ENCODE peak calls at places on chromosomes 16 and 17, in eight cellular contexts. S is body of pancreas, M is upper lobe of right lung, U is osteoblast, I is HCT116, A is cardiac muscle cell, D is hepatocyte, X is PC-3. C is an unnamed sample. For H3K4me1, the result is how much of the 10 kb centered on the place peaks cover.

GRCh38 chr16:54505479-54506247 is 219.1 kb upstream of the IRX3 start:
- DNase-seq in S (no peak), M (no peak), U (no peak), I (no peak), A (peak), D (no peak), X (no peak), C (no peak)

GRCh38 chr17:40950176-40950575 is 12.7 kb upstream of the KRT23 start:
- DNase-seq in S (no peak), M (no peak), U (no peak), I (no peak), A (no peak), D (no peak), X (no peak), C (no peak)

GRCh38 chr17:79011451-79012147 is 2.0 kb upstream of the CANT1 start:
- DNase-seq in S (no peak), M (no peak), U (peak), I (peak), A (peak), D (no peak), X (peak), C (peak)

GRCh38 chr17:5864910-5865657 is 205.1 kb upstream of the WSCD1 start:
- DNase-seq in S (no peak), M (no peak), U (no peak), I (no peak), A (no peak), D (no peak), X (no peak), C (no peak)

GRCh38 chr17:19753049-19753444 is 4.9 kb upstream of the ALDH3A1 start:
- DNase-seq in S (peak), M (peak), U (peak), I (peak), A (peak), D (no peak), X (peak), C (peak)

GRCh38 chr16:29009050-29009837 is 24.4 kb downstream of the LAT start:
- DNase-seq in S (no peak), M (no peak), U (peak), I (no peak), A (no peak), D (no peak), X (no peak), C (no peak)

GRCh38 chr17:50055426-50056216 is at the start of gene ITGA3:
- DNase-seq in S (peak), M (peak), U (peak), I (peak), A (peak), D (peak), X (peak), C (peak)

GRCh38 chr16:61500851-61501250 is 535.4 kb downstream of the CDH8 start:
- DNase-seq in S (no peak), M (no peak), U (no peak), I (no peak), A (no peak), D (no peak), X (peak), C (no peak)

GRCh38 chr17:68182940-68183551 is 64.8 kb upstream of the AMZ2 start:
- DNase-seq in S (no peak), M (no peak), U (no peak), I (peak), A (no peak), D (no peak), X (peak), C (peak)

GRCh38 chr17:48310748-48311213 is 119.2 kb downstream of the SKAP1 start:
- DNase-seq in S (no peak), M (no peak), U (no peak), I (no peak), A (no peak), D (peak), X (no peak), C (no peak)

GRCh38 chr16:73056911-73057310 is 9.0 kb upstream of the ZFHX3 start:
- DNase-seq in S (no peak), M (no peak), U (peak), I (no peak), A (peak), D (peak), X (peak), C (no peak)

GRCh38 chr17:49964539-49965521 is 4.2 kb upstream of the DLX4 start:
- DNase-seq in S (no peak), M (no peak), U (no peak), I (no peak), A (no peak), D (no peak), X (no peak), C (no peak)

GRCh38 chr16:59597269-59597668 is 863.2 kb upstream of the GOT2 start:
- DNase-seq in S (no peak), M (no peak), U (no peak), I (no peak), A (peak), D (no peak), X (no peak), C (no peak)

GRCh38 chr17:67557921-67558320 is 159.8 kb upstream of the NOL11 start:
- DNase-seq in S (no peak), M (no peak), U (peak), I (no peak), A (peak), D (no peak), X (no peak), C (no peak)

GRCh38 chr16:60120586-60120985 is 1386.5 kb upstream of the GOT2 start:
- DNase-seq in S (no peak), M (no peak), U (no peak), I (no peak), A (no peak), D (no peak), X (no peak), C (no peak)

GRCh38 chr16:2968368-2968737 is 795 bp upstream of the PAQR4 start:
- DNase-seq in S (no peak), M (no peak), U (no peak), I (peak), A (no peak), D (no peak), X (no peak), C (no peak)

GRCh38 chr16:88303890-88304819 is 78.6 kb upstream of the ZNF469 start:
- DNase-seq in S (peak), M (no peak), U (peak), I (no peak), A (peak), D (peak), X (peak), C (peak)

GRCh38 chr16:80997139-80997798 is 9.4 kb downstream of the CMC2 start:
- DNase-seq in S (no peak), M (no peak), U (no peak), I (no peak), A (peak), D (peak), X (no peak), C (no peak)

GRCh38 chr17:65660947-65661346 is 99.5 kb upstream of the AXIN2 start:
- DNase-seq in S (no peak), M (no peak), U (peak), I (no peak), A (peak), D (no peak), X (peak), C (peak)

GRCh38 chr16:47946077-47946476 is 209.7 kb downstream of the ABCC12 start:
- DNase-seq in S (no peak), M (no peak), U (no peak), I (no peak), A (no peak), D (no peak), X (no peak), C (no peak)

GRCh38 chr17:74773871-74774286 is 2.3 kb downstream of the NAT9 start:
- DNase-seq in S (no peak), M (no peak), U (peak), I (no peak), A (peak), D (no peak), X (no peak), C (no peak)

GRCh38 chr16:73028721-73029361 is 19.1 kb downstream of the ZFHX3 start:
- DNase-seq in S (no peak), M (no peak), U (no peak), I (no peak), A (no peak), D (no peak), X (no peak), C (peak)

GRCh38 chr16:67490330-67491096 is 7.2 kb upstream of the AGRP start:
- DNase-seq in S (no peak), M (no peak), U (peak), I (no peak), A (peak), D (no peak), X (peak), C (no peak)
- TF ChIP-seq CTCF in S (no peak), M (no peak), U (no peak), I (no peak), A (no peak), D (no peak), X (no peak), C (no peak)

GRCh38 chr17:45031231-45032149 is 19.9 kb downstream of the DCAKD start:
- DNase-seq in S (no peak), M (no peak), U (peak), I (no peak), A (peak), D (no peak), X (no peak), C (no peak)
- H3K27ac ChIP-seq in S (no peak), M (no peak), U (no peak), I (no peak), A (peak), D (no peak), X (no peak), C (no peak)

DNA sequence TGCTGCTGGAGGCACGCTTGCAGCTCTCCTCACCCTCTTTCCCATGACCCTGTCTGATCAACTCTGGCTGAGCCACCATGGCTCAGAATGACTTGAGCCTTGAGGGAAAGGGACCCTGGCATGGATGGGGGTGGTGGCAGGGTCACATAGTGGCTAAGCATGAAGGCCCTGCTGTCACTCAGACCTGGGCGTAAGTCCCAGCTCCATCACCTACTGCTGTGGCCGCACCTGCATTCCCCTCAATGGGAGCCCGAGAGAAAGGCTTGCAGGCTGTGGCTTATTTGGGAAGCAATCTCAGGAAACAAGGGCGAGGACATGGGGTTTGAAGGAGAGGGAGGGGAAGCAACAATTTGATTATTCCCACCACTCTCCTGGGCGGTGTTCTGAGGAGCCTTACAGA is 17.7 kb upstream of the RAP1GAP2 start:
- DNase-seq in S (no peak), M (no peak), U (peak), I (no peak), A (no peak), D (no peak), X (no peak), C (no peak)
- H3K4me1 ChIP-seq in S (under half), M (under half), U (under half), I (under half), A (under half), D (under half), X (under half), C (under half)

DNA sequence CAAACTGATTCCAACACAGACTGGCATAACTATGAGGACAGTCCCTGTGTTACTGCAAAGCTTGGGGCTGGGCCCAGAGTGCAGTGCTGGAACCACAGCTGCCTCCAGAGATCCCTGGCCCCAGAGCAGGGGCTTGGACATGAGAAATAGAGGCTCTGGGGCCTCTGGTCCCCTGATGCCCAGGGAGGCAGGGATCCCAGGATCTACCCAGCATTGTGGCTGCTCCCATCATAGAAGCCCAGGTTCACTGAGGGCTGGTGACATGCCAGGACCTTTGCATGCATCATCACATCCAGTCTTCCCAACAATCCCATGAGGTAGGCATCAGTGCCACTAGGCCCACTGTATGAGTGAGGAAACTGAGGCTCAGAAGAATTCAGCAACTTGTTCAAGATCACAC is 95.8 kb downstream of the TMEM132E start:
- DNase-seq in S (no peak), M (no peak), U (no peak), I (no peak), A (no peak), D (no peak), X (no peak), C (no peak)
- TF ChIP-seq CTCF in S (no peak), M (no peak), U (no peak), I (no peak), A (no peak), D (no peak), X (no peak), C (no peak)

DNA sequence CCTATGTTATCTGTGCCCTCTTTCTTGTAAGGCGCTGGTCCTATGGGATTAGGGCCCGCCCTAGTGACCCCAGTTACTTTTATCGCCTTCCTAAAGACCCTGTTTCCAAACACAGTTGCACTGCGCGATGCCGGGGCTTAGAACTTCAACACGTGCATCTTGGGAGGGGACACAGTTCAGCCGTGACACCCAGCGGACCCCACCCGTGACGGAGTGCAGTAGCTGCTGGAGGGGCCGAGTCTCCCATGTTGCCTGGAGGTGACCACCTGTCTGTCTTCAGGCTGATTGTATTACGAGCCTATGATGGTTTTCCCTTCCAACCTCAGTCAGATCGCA is 9.4 kb downstream of the BAIAP2 start:
- DNase-seq in S (no peak), M (no peak), U (no peak), I (no peak), A (no peak), D (no peak), X (no peak), C (no peak)
- H3K27ac ChIP-seq in S (peak), M (peak), U (peak), I (peak), A (no peak), D (peak), X (peak), C (peak)

DNA sequence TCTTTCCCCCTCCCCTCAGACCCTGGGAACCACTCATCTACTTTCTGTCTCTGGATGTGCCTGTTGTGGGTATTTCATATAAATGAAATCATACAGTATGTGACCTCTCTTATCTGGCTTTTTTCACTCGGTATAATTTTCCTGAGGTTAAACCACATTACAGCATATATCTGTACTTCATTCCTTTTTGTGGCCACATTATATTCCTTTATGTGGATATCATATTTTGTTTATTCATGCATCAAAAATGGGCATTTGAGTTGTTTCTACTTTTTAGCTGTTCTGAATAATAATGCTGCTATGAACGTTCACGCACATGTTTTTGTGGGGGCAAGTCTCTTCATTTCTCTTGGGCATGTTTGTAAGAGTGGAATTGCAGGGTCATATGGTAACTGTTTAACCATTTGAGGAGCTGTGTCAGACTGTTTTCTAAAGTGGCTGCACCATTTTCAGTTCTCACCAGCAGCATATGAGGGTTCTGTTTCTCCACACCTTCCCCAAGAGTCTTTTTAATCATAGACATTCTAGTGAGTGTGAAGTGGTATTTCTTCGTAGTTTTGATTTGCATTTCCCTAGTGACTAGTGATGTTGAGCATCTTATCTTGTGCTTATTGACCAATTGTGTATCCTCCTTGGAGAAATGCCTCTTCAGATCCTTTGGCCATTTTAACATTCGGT is 3.8 kb downstream of the SNX29 start:
- DNase-seq in S (no peak), M (no peak), U (no peak), I (no peak), A (no peak), D (no peak), X (no peak), C (no peak)
- H3K4me1 ChIP-seq in S (under half), M (under half), U (under half), I (under half), A (under half), D (under half), X (under half), C (under half)

GRCh38 chr16:70703041-70703834 is 17.4 kb upstream of the MTSS2 start:
- DNase-seq in S (peak), M (no peak), U (peak), I (no peak), A (peak), D (peak), X (no peak), C (no peak)
- TF ChIP-seq CTCF in S (no peak), M (peak), U (peak), I (peak), A (peak), D (peak), X (no peak), C (peak)

GRCh38 chr16:9185396-9185795 is 94.0 kb downstream of the HAPSTR1 start:
- DNase-seq in S (no peak), M (no peak), U (no peak), I (no peak), A (no peak), D (no peak), X (no peak), C (no peak)

GRCh38 chr16:9183682-9184353 is 92.4 kb downstream of the HAPSTR1 start:
- DNase-seq in S (no peak), M (no peak), U (no peak), I (no peak), A (no peak), D (no peak), X (no peak), C (no peak)

GRCh38 chr16:9184354-9184690 is 92.9 kb downstream of the HAPSTR1 start:
- DNase-seq in S (no peak), M (no peak), U (no peak), I (no peak), A (no peak), D (no peak), X (no peak), C (no peak)

GRCh38 chr16:9191274-9191850 is 99.9 kb downstream of the HAPSTR1 start:
- DNase-seq in S (no peak), M (no peak), U (no peak), I (no peak), A (no peak), D (no peak), X (no peak), C (no peak)

GRCh38 chr16:9186061-9186460 is 94.6 kb downstream of the HAPSTR1 start:
- DNase-seq in S (no peak), M (no peak), U (no peak), I (no peak), A (no peak), D (no peak), X (no peak), C (no peak)
- H3K27ac ChIP-seq in S (no peak), M (no peak), U (no peak), I (no peak), A (no peak), D (no peak), X (no peak), C (no peak)